ENCODE peak calls at places on chromosomes 3 and 15, in five cellular contexts. L is GM13977, U is dermis blood vessel endothelial cell, V is AML-193, H is heart left ventricle. K is an unnamed sample.

GRCh38 chr3:159239054-159239453 is 437.2 kb downstream of the MFSD1 start:
- DNase-seq in L (no peak), U (no peak), V (no peak), H (no peak), K (no peak)

GRCh38 chr3:172271386-172271976 is 176.8 kb downstream of the GHSR start:
- DNase-seq in L (no peak), U (no peak), V (no peak), H (no peak), K (no peak)

GRCh38 chr3:183117046-183117445 is 17.8 kb upstream of the MCCC1 start:
- DNase-seq in L (no peak), U (no peak), V (no peak), H (no peak), K (no peak)

GRCh38 chr3:126886217-126886616 is 96.7 kb upstream of the PLXNA1 start:
- DNase-seq in L (no peak), U (peak), V (no peak), H (no peak), K (no peak)

GRCh38 chr3:43071313-43071893 is 34.5 kb downstream of the POMGNT2 start:
- DNase-seq in L (no peak), U (peak), V (peak), H (no peak), K (peak)

GRCh38 chr3:66426135-66426534 is 74.7 kb downstream of the LRIG1 start:
- DNase-seq in L (no peak), U (no peak), V (no peak), H (no peak), K (no peak)

GRCh38 chr15:70569139-70569717 is 194.1 kb downstream of the UACA start:
- DNase-seq in L (no peak), U (peak), V (peak), H (no peak), K (no peak)

GRCh38 chr3:14680716-14681115 is 5.8 kb downstream of the C3orf20 start:
- DNase-seq in L (no peak), U (peak), V (no peak), H (no peak), K (no peak)

GRCh38 chr15:32956006-32956405 is 238.2 kb downstream of the GREM1 start:
- DNase-seq in L (peak), U (peak), V (no peak), H (no peak), K (peak)

GRCh38 chr3:29178809-29179793 is 101.8 kb upstream of the RBMS3 start:
- DNase-seq in L (no peak), U (no peak), V (no peak), H (no peak), K (no peak)

GRCh38 chr15:63198315-63198714 is 8.9 kb downstream of the RAB8B start:
- DNase-seq in L (no peak), U (no peak), V (no peak), H (no peak), K (no peak)

GRCh38 chr15:25345943-25346342 is 92.9 kb downstream of the UBE3A start:
- DNase-seq in L (no peak), U (peak), V (no peak), H (peak), K (no peak)

GRCh38 chr3:42709621-42710020 is 7.0 kb upstream of the HHATL start:
- DNase-seq in L (no peak), U (no peak), V (no peak), H (peak), K (no peak)

GRCh38 chr15:43370310-43370974 is 401 bp downstream of the ZSCAN29 start:
- DNase-seq in L (no peak), U (peak), V (no peak), H (no peak), K (no peak)

GRCh38 chr3:33940149-33940548 is 141.7 kb downstream of the PDCD6IP start:
- DNase-seq in L (no peak), U (no peak), V (no peak), H (no peak), K (no peak)

GRCh38 chr15:100786139-100786531 is 93.5 kb upstream of the ALDH1A3 start:
- DNase-seq in L (no peak), U (no peak), V (no peak), H (no peak), K (no peak)

GRCh38 chr15:95365615-95366107 is 964.8 kb upstream of the NR2F2 start:
- DNase-seq in L (no peak), U (peak), V (peak), H (no peak), K (no peak)

GRCh38 chr15:48999314-48999713 is 35.6 kb upstream of the SHC4 start:
- DNase-seq in L (no peak), U (no peak), V (no peak), H (no peak), K (no peak)

GRCh38 chr3:127674793-127675189 is 2.0 kb downstream of the ABTB1 start:
- DNase-seq in L (no peak), U (no peak), V (no peak), H (peak), K (no peak)

GRCh38 chr15:75647370-75648155 is at the start of gene SNX33:
- DNase-seq in L (peak), U (peak), V (peak), H (peak), K (peak)

GRCh38 chr3:8212794-8213193 is 288.8 kb upstream of the LMCD1 start:
- DNase-seq in L (no peak), U (no peak), V (no peak), H (no peak), K (no peak)

GRCh38 chr3:50516048-50516871 is 12.8 kb upstream of the CACNA2D2 start:
- DNase-seq in L (no peak), U (no peak), V (no peak), H (peak), K (no peak)

GRCh38 chr3:110811050-110811449 is 260.6 kb upstream of the NECTIN3 start:
- DNase-seq in L (no peak), U (no peak), V (no peak), H (no peak), K (no peak)

GRCh38 chr3:43621406-43621973 is 321 bp downstream of the ANO10 start:
- DNase-seq in L (no peak), U (no peak), V (no peak), H (peak), K (no peak)

GRCh38 chr3:171225698-171226097 is 199.2 kb upstream of the SLC2A2 start:
- DNase-seq in L (no peak), U (peak), V (no peak), H (no peak), K (no peak)

K was measured in germinal center.